ENCODE peak calls at places on chromosomes 7 and 10, in eight cellular contexts. J is IMR-90, D is HepG2, U is A549, K is Peyer's patch, A is HCT116, B is heart left ventricle, X is uterus. H is an unnamed sample.
A peak's percentile ranks its signal among the peaks of the same experiment; 100 is the strongest.

GRCh38 chr7:154986200-154986599 is 16.7 kb downstream of the PAXIP1 start:
- DNase-seq in J (no peak), D (no peak), U (no peak), K (no peak), A (no peak), B (no peak), X (no peak), H (no peak)

GRCh38 chr10:96017227-96017687 is 26.1 kb upstream of the CCNJ start:
- DNase-seq in J (peak; percentile 54), D (peak; percentile 68), U (peak; percentile 69), K (peak; percentile 62), A (peak; percentile 51), B (no peak), X (no peak), H (peak; percentile 73)

GRCh38 chr10:43375401-43376020 is 4.1 kb downstream of the FXYD4 start:
- DNase-seq in J (no peak), D (no peak), U (no peak), K (no peak), A (no peak), B (no peak), X (no peak), H (no peak)

GRCh38 chr7:96414931-96415292 is 93.0 kb upstream of the SLC25A13 start:
- DNase-seq in J (peak; percentile 30), D (peak; percentile 71), U (no peak), K (peak; percentile 56), A (peak; percentile 13), B (no peak), X (no peak), H (peak; percentile 39)

GRCh38 chr7:57769131-57769530 is 319.2 kb downstream of the ZNF716 start:
- DNase-seq in J (no peak), D (no peak), U (no peak), K (no peak), A (no peak), B (no peak), X (no peak), H (no peak)

GRCh38 chr10:99730026-99730425 is 1.9 kb downstream of the COX15 start:
- DNase-seq in J (peak; percentile 70), D (no peak), U (no peak), K (no peak), A (no peak), B (no peak), X (no peak), H (no peak)

GRCh38 chr10:813286-813685 is 118.2 kb downstream of the LARP4B start:
- DNase-seq in J (no peak), D (no peak), U (no peak), K (no peak), A (no peak), B (no peak), X (no peak), H (no peak)

GRCh38 chr10:34629120-34629519 is 186.0 kb downstream of the PARD3 start:
- DNase-seq in J (no peak), D (no peak), U (no peak), K (no peak), A (no peak), B (no peak), X (no peak), H (no peak)

GRCh38 chr7:158244873-158245723 is 342.5 kb downstream of the PTPRN2 start:
- DNase-seq in J (no peak), D (no peak), U (no peak), K (no peak), A (no peak), B (no peak), X (no peak), H (no peak)

GRCh38 chr7:45036801-45037200 is 36.8 kb downstream of the CCM2 start:
- DNase-seq in J (no peak), D (no peak), U (no peak), K (no peak), A (no peak), B (no peak), X (no peak), H (no peak)
- H3K4me1 ChIP-seq in J (peaks cover 9% of the 10 kb centered on the region), D (peaks cover 66% of the 10 kb centered on the region), U (peaks cover 14% of the 10 kb centered on the region), K (no peaks in the 10 kb centered on the region), A (no peaks in the 10 kb centered on the region), B (peaks cover 25% of the 10 kb centered on the region), X (no peaks in the 10 kb centered on the region), H (peaks cover 7% of the 10 kb centered on the region)

DNA sequence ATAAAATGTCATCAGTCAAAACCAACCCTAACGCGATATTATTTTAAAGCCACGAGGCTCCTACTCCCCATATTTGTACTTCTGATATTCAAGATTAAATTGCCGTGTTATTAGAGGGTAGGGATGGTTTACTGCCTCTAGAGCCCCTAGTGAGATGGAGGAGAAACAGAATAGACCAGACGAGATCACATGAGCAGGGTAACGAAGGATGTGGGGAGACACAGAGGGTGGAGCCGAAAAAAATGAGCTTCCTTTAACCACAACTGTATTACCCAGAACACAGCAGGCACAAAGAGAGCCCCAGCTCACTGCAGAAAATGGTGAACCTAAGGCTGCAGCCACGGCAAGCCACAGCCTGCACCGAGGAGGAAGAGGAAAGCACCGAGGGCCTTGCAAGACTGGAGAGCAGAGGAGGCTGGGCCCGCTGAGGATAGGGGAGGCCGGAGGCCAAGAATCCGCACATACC is 14.3 kb downstream of the ZC3HAV1 start:
- DNase-seq in J (no peak), D (no peak), U (no peak), K (peak; percentile 91), A (no peak), B (no peak), X (no peak), H (no peak)
- TF ChIP-seq POLR2A in J (no peak), D (no peak), U (no peak), K (no peak), A (no peak), B (no peak), X (no peak), H (no peak)

GRCh38 chr7:121020652-121021051 is 32.1 kb downstream of the CPED1 start:
- DNase-seq in J (peak; percentile 72), D (no peak), U (no peak), K (no peak), A (no peak), B (no peak), X (no peak), H (no peak)
- H3K4me1 ChIP-seq in J (peaks cover 16% of the 10 kb centered on the region), D (peaks cover 19% of the 10 kb centered on the region), U (no peaks in the 10 kb centered on the region), K (no peaks in the 10 kb centered on the region), A (no peaks in the 10 kb centered on the region), B (peaks cover 66% of the 10 kb centered on the region), X (peaks cover 12% of the 10 kb centered on the region), H (no peaks in the 10 kb centered on the region)

GRCh38 chr7:2376351-2377154 is 21.9 kb downstream of the EIF3B start:
- DNase-seq in J (no peak), D (no peak), U (no peak), K (no peak), A (no peak), B (no peak), X (no peak), H (peak; percentile 93)
- TF ChIP-seq POLR2A in J (no peak), D (peak; percentile 40), U (no peak), K (no peak), A (no peak), B (no peak), X (no peak), H (peak; percentile 35)